ENCODE peak calls at places on chromosomes 4 and X, in seven cellular contexts. W is NCI-H526, E is tibial artery, V is ACHN, O is NCI-H2029, T is HEK293T, L is hippocampal formation. Y is an unnamed sample.

GRCh38 chrX:39613997-39614679 is 483.6 kb downstream of the BCOR start:
- DNase-seq in W (peak), E (no peak), V (no peak), O (peak), T (no peak), L (no peak), Y (no peak)

GRCh38 chr4:77579406-77580076 is 26.1 kb upstream of the CXCL13 start:
- DNase-seq in W (no peak), E (no peak), V (peak), O (no peak), T (no peak), L (no peak), Y (peak)

GRCh38 chr4:153143527-153144348 is 60.5 kb upstream of the TRIM2 start:
- DNase-seq in W (no peak), E (no peak), V (peak), O (peak), T (no peak), L (no peak), Y (no peak)

GRCh38 chrX:130975947-130976346 is 72.9 kb upstream of the ENOX2 start:
- DNase-seq in W (no peak), E (no peak), V (peak), O (peak), T (peak), L (peak), Y (peak)

GRCh38 chrX:17859609-17860178 is 1.4 kb downstream of the RAI2 start:
- DNase-seq in W (peak), E (no peak), V (no peak), O (peak), T (no peak), L (no peak), Y (no peak)

GRCh38 chr4:39846135-39846534 is 131.6 kb downstream of the PDS5A start:
- DNase-seq in W (no peak), E (no peak), V (peak), O (no peak), T (no peak), L (no peak), Y (no peak)

GRCh38 chrX:105260291-105261043 is 40.0 kb upstream of the TEX13A start:
- DNase-seq in W (no peak), E (no peak), V (no peak), O (no peak), T (peak), L (no peak), Y (no peak)

GRCh38 chr4:144712775-144713174 is 66.8 kb downstream of the HHIP start:
- DNase-seq in W (no peak), E (no peak), V (no peak), O (no peak), T (no peak), L (no peak), Y (no peak)

GRCh38 chr4:38382492-38382891 is 281.5 kb upstream of the KLF3 start:
- DNase-seq in W (no peak), E (no peak), V (no peak), O (no peak), T (no peak), L (no peak), Y (no peak)

GRCh38 chr4:165330666-165331065 is 3.2 kb downstream of the MSMO1 start:
- DNase-seq in W (no peak), E (no peak), V (no peak), O (no peak), T (no peak), L (no peak), Y (no peak)

GRCh38 chr4:10659251-10659650 is 25.3 kb downstream of the CLNK start:
- DNase-seq in W (no peak), E (no peak), V (no peak), O (peak), T (no peak), L (no peak), Y (no peak)

GRCh38 chrX:44596277-44596676 is 53.6 kb upstream of the FUNDC1 start:
- DNase-seq in W (no peak), E (no peak), V (no peak), O (no peak), T (no peak), L (no peak), Y (no peak)

GRCh38 chr4:33715996-33716395 is 2528.3 kb downstream of the ARAP2 start:
- DNase-seq in W (no peak), E (no peak), V (peak), O (no peak), T (no peak), L (no peak), Y (peak)

GRCh38 chr4:11495291-11495690 is 66.6 kb upstream of the HS3ST1 start:
- DNase-seq in W (no peak), E (no peak), V (no peak), O (no peak), T (no peak), L (no peak), Y (no peak)

GRCh38 chr4:82515705-82516104 is 46.1 kb downstream of the TMEM150C start:
- DNase-seq in W (no peak), E (peak), V (no peak), O (peak), T (no peak), L (peak), Y (peak)

GRCh38 chr4:7141151-7141550 is 51.2 kb upstream of the SORCS2 start:
- DNase-seq in W (no peak), E (no peak), V (no peak), O (no peak), T (no peak), L (no peak), Y (no peak)

GRCh38 chr4:169811476-169811875 is 53.7 kb upstream of the HPF1 start:
- DNase-seq in W (no peak), E (no peak), V (no peak), O (no peak), T (no peak), L (no peak), Y (peak)

Y was measured in COLO829.